ENCODE peak calls at places on chromosomes 5 and 9, in eight cellular contexts. J, Q, L, W, A, O, C and M are unnamed samples.

GRCh38 chr9:81893929-81894328 is 34.3 kb upstream of the SPATA31D4 start:
- DNase-seq in J (no peak), A (no peak), O (no peak), W (no peak), L (no peak), Q (no peak), C (no peak), M (no peak)

GRCh38 chr5:120734033-120734432 is 269.9 kb downstream of the PRR16 start:
- DNase-seq in C (no peak), O (no peak), J (no peak), W (no peak), A (no peak), L (no peak), Q (no peak), M (no peak)

GRCh38 chr9:85053206-85053605 is 383.7 kb downstream of the NTRK2 start:
- DNase-seq in A (no peak), W (no peak), J (no peak), C (no peak), Q (no peak), L (no peak), O (no peak), M (no peak)

GRCh38 chr9:137224850-137225694 is at the start of gene CYSRT1:
- DNase-seq in C (no peak), O (no peak), L (no peak), W (no peak), A (no peak), Q (no peak), J (no peak), M (no peak)

GRCh38 chr5:140868721-140869554 is at the start of gene PCDHA11:
- DNase-seq in W (no peak), Q (no peak), C (peak; percentile 52), A (no peak), J (no peak), O (peak; percentile 66), L (no peak), M (peak; percentile 69)

GRCh38 chr5:77683171-77683732 is 44.7 kb upstream of the OTP start:
- DNase-seq in L (no peak), A (no peak), O (no peak), W (no peak), J (no peak), C (no peak), Q (no peak), M (no peak)

GRCh38 chr5:43947870-43948269 is 344.9 kb downstream of the NNT start:
- DNase-seq in J (no peak), W (no peak), A (no peak), C (no peak), Q (no peak), O (no peak), L (no peak), M (no peak)

GRCh38 chr9:105355810-105356209 is 92.0 kb upstream of the FSD1L start:
- DNase-seq in O (no peak), Q (peak; percentile 24), J (no peak), C (no peak), W (no peak), L (no peak), A (no peak), M (peak; percentile 31)

GRCh38 chr5:106127985-106128384 is 1542.8 kb downstream of the EFNA5 start:
- DNase-seq in A (no peak), L (no peak), W (no peak), O (no peak), C (no peak), Q (no peak), J (no peak), M (peak; percentile 80)

GRCh38 chr9:134748637-134749036 is 107.0 kb downstream of the COL5A1 start:
- DNase-seq in J (no peak), O (no peak), W (no peak), C (no peak), A (no peak), L (no peak), Q (no peak), M (no peak)

GRCh38 chr5:150410524-150411244 is 2.0 kb downstream of the CD74 start:
- DNase-seq in L (peak; percentile 9), A (no peak), Q (peak; percentile 63), W (peak; percentile 11), O (peak; percentile 42), J (peak; percentile 85), C (peak; percentile 59), M (peak; percentile 80)

GRCh38 chr9:137218754-137219271 is 3.2 kb downstream of the RNF208 start:
- DNase-seq in Q (no peak), O (peak; percentile 80), W (no peak), J (peak; percentile 52), C (no peak), A (no peak), L (no peak), M (no peak)

GRCh38 chr9:94948567-94949235 is 222.2 kb downstream of the AOPEP start:
- DNase-seq in O (no peak), L (no peak), Q (no peak), W (no peak), J (no peak), A (no peak), C (peak; percentile 32), M (no peak)

GRCh38 chr5:87042554-87042953 is 225.1 kb upstream of the RASA1 start:
- DNase-seq in A (no peak), Q (no peak), O (no peak), J (no peak), L (no peak), C (no peak), W (no peak), M (no peak)

GRCh38 chr5:96714951-96715451 is 52.8 kb downstream of the CAST start:
- DNase-seq in O (peak; percentile 28), W (no peak), C (no peak), J (peak; percentile 87), A (no peak), L (peak; percentile 41), Q (peak; percentile 69), M (no peak)

GRCh38 chr5:151584057-151584937 is 6.8 kb downstream of the FAT2 start:
- DNase-seq in Q (no peak), C (no peak), A (no peak), L (no peak), J (no peak), O (no peak), W (no peak), M (no peak)

GRCh38 chr5:77024490-77024889 is 5.7 kb upstream of the AGGF1 start:
- DNase-seq in J (no peak), L (no peak), O (no peak), A (no peak), C (no peak), W (no peak), Q (no peak), M (no peak)

GRCh38 chr5:57438162-57438561 is 44.4 kb downstream of the ACTBL2 start:
- DNase-seq in L (no peak), O (no peak), W (no peak), J (no peak), A (no peak), Q (no peak), C (no peak), M (no peak)

GRCh38 chr5:146213210-146213838 is 9.9 kb downstream of the RBM27 start:
- DNase-seq in L (peak; percentile 26), A (no peak), W (no peak), O (no peak), C (no peak), Q (no peak), J (no peak), M (no peak)

GRCh38 chr9:70177121-70177520 is 81.7 kb upstream of the SMC5 start:
- DNase-seq in C (no peak), O (no peak), A (no peak), J (no peak), L (no peak), W (no peak), Q (no peak), M (no peak)

GRCh38 chr5:159182691-159183090 is 26.7 kb downstream of the RNF145 start:
- DNase-seq in O (no peak), A (no peak), L (no peak), W (no peak), J (no peak), Q (no peak), C (no peak), M (no peak)

GRCh38 chr9:90054810-90055209 is 450.0 kb downstream of the GADD45G start:
- DNase-seq in L (no peak), C (no peak), O (no peak), Q (no peak), A (no peak), W (no peak), J (no peak), M (no peak)

GRCh38 chr5:164252-164651 is 27.0 kb upstream of the LRRC14B start:
- DNase-seq in L (no peak), O (no peak), J (no peak), Q (no peak), A (no peak), W (no peak), C (no peak), M (no peak)

GRCh38 chr5:152274206-152274605 is 130.9 kb downstream of the NMUR2 start:
- DNase-seq in Q (no peak), J (no peak), C (no peak), O (no peak), L (no peak), A (no peak), W (no peak), M (no peak)

GRCh38 chr9:84862786-84863185 is 193.3 kb downstream of the NTRK2 start:
- DNase-seq in L (no peak), W (no peak), C (no peak), J (no peak), A (no peak), Q (no peak), O (no peak), M (no peak)

GRCh38 chr9:74609671-74610416 is 112.7 kb downstream of the RORB start:
- DNase-seq in J (no peak), Q (no peak), L (no peak), W (no peak), A (no peak), O (no peak), C (no peak), M (no peak)

GRCh38 chr5:116970318-116970717 is 395.7 kb upstream of the SEMA6A start:
- DNase-seq in J (no peak), L (no peak), Q (no peak), A (no peak), W (no peak), C (no peak), O (no peak), M (no peak)

GRCh38 chr5:30768061-30768460 is 425.4 kb upstream of the CDH6 start:
- DNase-seq in J (no peak), L (no peak), A (no peak), Q (no peak), C (no peak), O (no peak), W (no peak), M (no peak)

GRCh38 chr5:36398137-36398536 is 96.4 kb upstream of the RANBP3L start:
- DNase-seq in A (no peak), J (no peak), Q (no peak), W (no peak), C (no peak), O (no peak), L (no peak), M (no peak)

GRCh38 chr5:103094737-103095136 is 25.2 kb downstream of the GIN1 start:
- DNase-seq in A (no peak), Q (no peak), W (no peak), L (no peak), J (no peak), C (no peak), O (no peak), M (no peak)

GRCh38 chr5:170641589-170642031 is 137.8 kb downstream of the KCNIP1 start:
- DNase-seq in J (no peak), W (no peak), C (no peak), Q (no peak), L (no peak), A (no peak), O (no peak), M (no peak)

GRCh38 chr5:159680095-159680494 is 236.2 kb upstream of the ADRA1B start:
- DNase-seq in J (no peak), L (no peak), C (no peak), W (no peak), O (no peak), Q (no peak), A (no peak), M (no peak)

GRCh38 chr9:120526493-120526892 is 53.5 kb downstream of the CDK5RAP2 start:
- DNase-seq in C (no peak), A (no peak), Q (no peak), J (no peak), O (no peak), L (no peak), W (no peak), M (no peak)

GRCh38 chr9:134320195-134320885 is 5.9 kb upstream of the RXRA start:
- DNase-seq in A (no peak), C (no peak), L (no peak), J (no peak), Q (no peak), O (no peak), W (no peak), M (no peak)